ENCODE peak calls at places on chromosomes 16 and 17, in seven cellular contexts. A is activated effector memory CD4-positive, alpha-beta T cell treated with anti-CD3 and anti-CD28 coated beads, Interleukin-2, amount 50 U/mL, for 16 hours; M is NCI-H146; S is effector memory CD8-positive, alpha-beta T cell; T is A673; U is fibroblast of lung; X is SK-MEL-5. F is an unnamed sample.

GRCh38 chr16:12089492-12090161 is 113.1 kb downstream of the SNX29 start:
- DNase-seq in A (peak), M (no peak), S (no peak), T (peak), U (peak), X (no peak), F (peak)

GRCh38 chr16:86378128-86378527 is 132.2 kb upstream of the FOXF1 start:
- DNase-seq in A (no peak), M (no peak), S (no peak), T (no peak), U (no peak), X (no peak), F (no peak)

GRCh38 chr16:85017151-85017550 is 5.8 kb upstream of the ZDHHC7 start:
- DNase-seq in A (peak), M (no peak), S (no peak), T (no peak), U (no peak), X (no peak), F (no peak)

GRCh38 chr16:30585022-30585399 is 486 bp downstream of the ZNF785 start:
- DNase-seq in A (no peak), M (peak), S (no peak), T (peak), U (peak), X (no peak), F (no peak)

GRCh38 chr16:82136956-82137818 is 32.8 kb downstream of the MPHOSPH6 start:
- DNase-seq in A (no peak), M (no peak), S (no peak), T (no peak), U (peak), X (no peak), F (no peak)

GRCh38 chr16:20812510-20812909 is 6.2 kb downstream of the REXO5 start:
- DNase-seq in A (no peak), M (no peak), S (no peak), T (no peak), U (no peak), X (no peak), F (no peak)

GRCh38 chr16:64047207-64047606 is 1074.7 kb downstream of the CDH11 start:
- DNase-seq in A (no peak), M (no peak), S (no peak), T (no peak), U (no peak), X (no peak), F (no peak)

GRCh38 chr17:13550291-13550690 is 51.4 kb downstream of the HS3ST3A1 start:
- DNase-seq in A (no peak), M (no peak), S (no peak), T (no peak), U (no peak), X (no peak), F (no peak)

GRCh38 chr17:82281502-82282238 is 8.2 kb upstream of the CSNK1D start:
- DNase-seq in A (peak), M (no peak), S (no peak), T (no peak), U (no peak), X (no peak), F (no peak)

GRCh38 chr16:56424791-56425438 is 430 bp downstream of the AMFR start:
- DNase-seq in A (peak), M (peak), S (no peak), T (peak), U (peak), X (no peak), F (no peak)

GRCh38 chr17:69713815-69714214 is 299.3 kb downstream of the MAP2K6 start:
- DNase-seq in A (no peak), M (no peak), S (no peak), T (no peak), U (no peak), X (no peak), F (no peak)

GRCh38 chr17:2057714-2058520 is 3.0 kb downstream of the HIC1 start:
- DNase-seq in A (no peak), M (no peak), S (no peak), T (no peak), U (peak), X (no peak), F (no peak)

GRCh38 chr16:27363246-27363632 is 38.7 kb upstream of the IL21R start:
- DNase-seq in A (no peak), M (no peak), S (no peak), T (no peak), U (no peak), X (no peak), F (no peak)

GRCh38 chr17:56935461-56935860 is 21.6 kb upstream of the TRIM25 start:
- DNase-seq in A (no peak), M (no peak), S (no peak), T (no peak), U (no peak), X (no peak), F (no peak)

GRCh38 chr17:82835766-82836512 is 3.9 kb downstream of the ZNF750 start:
- DNase-seq in A (no peak), M (no peak), S (no peak), T (peak), U (no peak), X (no peak), F (no peak)

GRCh38 chr17:43171761-43172487 is 910 bp downstream of the NBR1 start:
- DNase-seq in A (peak), M (peak), S (no peak), T (peak), U (peak), X (peak), F (no peak)

GRCh38 chr16:19269098-19269497 is 16.4 kb upstream of the CLEC19A start:
- DNase-seq in A (no peak), M (no peak), S (no peak), T (no peak), U (no peak), X (no peak), F (no peak)

GRCh38 chr17:18910881-18911280 is 41.1 kb upstream of the SLC5A10 start:
- DNase-seq in A (no peak), M (no peak), S (no peak), T (no peak), U (no peak), X (no peak), F (no peak)

GRCh38 chr17:79950711-79951110 is 85.0 kb downstream of the TBC1D16 start:
- DNase-seq in A (peak), M (no peak), S (no peak), T (peak), U (no peak), X (peak), F (no peak)

GRCh38 chr17:9090641-9091096 is 69.4 kb downstream of the NTN1 start:
- DNase-seq in A (peak), M (no peak), S (no peak), T (no peak), U (no peak), X (no peak), F (no peak)